ENCODE peak calls at places on chromosomes 7 and 10, in four cellular contexts. C is fibroblast of lung; L is activated T-helper 2 cell treated with anti-CD3 and anti-CD28 coated beads, Interferon-gamma antibody, Interleukin-2, Interleukin-4, amounts not matched to agents 10 μg/mL and 5 μg/mL and 100 μg/mL, durations not matched to agents 14 hours and 24 hours and 36 hours; J is heart right ventricle. E is an unnamed sample.

GRCh38 chr10:12405342-12406320 is 56.3 kb downstream of the CAMK1D start:
- DNase-seq in C (peak; percentile 59), L (no peak), J (no peak), E (peak; percentile 55)

GRCh38 chr10:105189464-105189800 is 548.3 kb downstream of the SORCS3 start:
- DNase-seq in C (peak; percentile 84), L (no peak), J (no peak), E (peak; percentile 82)

GRCh38 chr7:150313367-150313809 is 9.8 kb upstream of the LRRC61 start:
- DNase-seq in C (no peak), L (no peak), J (no peak), E (no peak)

GRCh38 chr7:129553861-129554530 is 51.7 kb downstream of the SMKR1 start:
- DNase-seq in C (peak; percentile 59), L (peak; percentile 19), J (no peak), E (peak; percentile 42)

GRCh38 chr7:30642789-30643188 is 39.5 kb downstream of the CRHR2 start:
- DNase-seq in C (no peak), L (no peak), J (no peak), E (no peak)

GRCh38 chr10:8825611-8826010 is 771.1 kb downstream of the GATA3 start:
- DNase-seq in C (no peak), L (no peak), J (no peak), E (no peak)

GRCh38 chr7:2412587-2413201 is 9.3 kb downstream of the CHST12 start:
- DNase-seq in C (peak; percentile 31), L (no peak), J (no peak), E (no peak)

GRCh38 chr10:25232229-25232628 is 57.4 kb downstream of the GPR158 start:
- DNase-seq in C (no peak), L (no peak), J (no peak), E (no peak)

GRCh38 chr7:94882891-94883290 is 24.5 kb upstream of the PPP1R9A start:
- DNase-seq in C (peak; percentile 12), L (no peak), J (no peak), E (no peak)

GRCh38 chr10:96587255-96588059 is 645 bp upstream of the TM9SF3 start:
- DNase-seq in C (peak; percentile 86), L (no peak), J (no peak), E (peak; percentile 81)

GRCh38 chr7:42734568-42734967 is 177.3 kb downstream of the C7orf25 start:
- DNase-seq in C (peak; percentile 61), L (no peak), J (no peak), E (peak; percentile 53)

GRCh38 chr7:150736864-150737263 is 354 bp upstream of the GIMAP5 start:
- DNase-seq in C (no peak), L (no peak), J (no peak), E (no peak)

GRCh38 chr10:2968401-2968800 is 98.9 kb upstream of the PFKP start:
- DNase-seq in C (peak; percentile 89), L (no peak), J (no peak), E (peak; percentile 85)

GRCh38 chr7:131288446-131288845 is 39.2 kb upstream of the MKLN1 start:
- DNase-seq in C (peak; percentile 3), L (no peak), J (peak; percentile 20), E (no peak)

GRCh38 chr10:70478191-70479160 is at the start of gene PALD1:
- DNase-seq in C (peak; percentile 58), L (no peak), J (peak; percentile 81), E (peak; percentile 39)

GRCh38 chr10:132364594-132364970 is 32.4 kb upstream of the PWWP2B start:
- DNase-seq in C (peak; percentile 41), L (no peak), J (no peak), E (peak; percentile 48)

GRCh38 chr7:18123508-18124239 is 96.0 kb upstream of the PRPS1L1 start:
- DNase-seq in C (peak; percentile 19), L (no peak), J (no peak), E (no peak)